ENCODE peak calls at places on chromosomes 4 and X, in four cellular contexts. D, G, M and C are unnamed samples.

GRCh38 chrX:109519001-109519400 is 17.6 kb upstream of the NXT2 start:
- DNase-seq in D (no peak), G (no peak), M (no peak), C (no peak)

GRCh38 chrX:70494441-70494840 is 49.8 kb downstream of the DLG3 start:
- DNase-seq in D (no peak), G (no peak), M (peak), C (no peak)

GRCh38 chrX:131854586-131854985 is 168.5 kb upstream of the STK26 start:
- DNase-seq in D (no peak), G (no peak), M (no peak), C (no peak)

GRCh38 chr4:7062816-7063215 is 5.0 kb downstream of the GRPEL1 start:
- DNase-seq in D (no peak), G (no peak), M (no peak), C (no peak)

GRCh38 chr4:115678425-115678941 is 565.1 kb upstream of the NDST4 start:
- DNase-seq in D (no peak), G (peak), M (no peak), C (no peak)

GRCh38 chr4:29927895-29928294 is 792.3 kb upstream of the PCDH7 start:
- DNase-seq in D (no peak), G (no peak), M (no peak), C (no peak)

GRCh38 chrX:7083468-7084396 is 63.8 kb upstream of the STS start:
- DNase-seq in D (no peak), G (no peak), M (peak), C (peak)

GRCh38 chr4:40820101-40820500 is 70.3 kb downstream of the NSUN7 start:
- DNase-seq in D (no peak), G (no peak), M (no peak), C (no peak)

GRCh38 chr4:184406915-184407314 is 67.4 kb downstream of the IRF2 start:
- DNase-seq in D (no peak), G (no peak), M (no peak), C (no peak)

GRCh38 chrX:41720125-41720780 is 3.7 kb upstream of the GPR82 start:
- DNase-seq in D (no peak), G (no peak), M (peak), C (peak)

GRCh38 chr4:52588771-52589591 is 70.1 kb downstream of the USP46 start:
- DNase-seq in D (no peak), G (no peak), M (peak), C (peak)

GRCh38 chrX:12887767-12888166 is 18.7 kb upstream of the TLR8 start:
- DNase-seq in D (no peak), G (no peak), M (no peak), C (no peak)

GRCh38 chr4:17437396-17437795 is 74.5 kb downstream of the QDPR start:
- DNase-seq in D (no peak), G (no peak), M (no peak), C (no peak)

GRCh38 chr4:174119051-174119450 is 164.4 kb downstream of the FBXO8 start:
- DNase-seq in D (no peak), G (no peak), M (peak), C (peak)

GRCh38 chr4:76952071-76952470 is 2.5 kb downstream of the SEPTIN11 start:
- DNase-seq in D (no peak), G (no peak), M (no peak), C (peak)

DNA sequence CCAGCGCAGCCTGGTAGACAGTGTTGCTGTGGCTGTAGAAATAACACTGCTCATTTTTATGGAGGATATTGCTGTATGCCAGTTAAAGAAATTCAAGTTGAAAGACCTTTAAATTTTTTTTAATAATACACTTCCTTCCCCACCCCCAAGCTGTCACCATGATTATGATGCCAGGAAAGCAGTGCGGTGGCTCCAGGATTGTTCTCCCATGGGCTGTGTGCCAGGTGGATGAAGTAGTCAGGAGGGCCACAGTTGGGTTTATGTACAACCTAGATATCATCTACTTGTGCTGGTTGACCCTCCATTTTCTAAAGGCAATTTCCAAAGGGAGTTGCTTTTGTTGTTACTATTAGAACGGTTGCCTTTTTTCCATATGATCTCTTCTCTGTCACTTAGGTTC is 136.6 kb downstream of the AFF1 start:
- DNase-seq in D (no peak), G (no peak), M (no peak), C (no peak)
- TF ChIP-seq CTCF in D (no peak), G (no peak), M (no peak), C (no peak)

GRCh38 chr4:122203407-122203806 is 51.3 kb downstream of the BLTP1 start:
- DNase-seq in D (no peak), G (no peak), M (no peak), C (no peak)

GRCh38 chr4:122205687-122206086 is 53.6 kb downstream of the BLTP1 start:
- DNase-seq in D (no peak), G (no peak), M (no peak), C (no peak)
- TF ChIP-seq CTCF in D (no peak), G (no peak), M (no peak), C (no peak)

DNA sequence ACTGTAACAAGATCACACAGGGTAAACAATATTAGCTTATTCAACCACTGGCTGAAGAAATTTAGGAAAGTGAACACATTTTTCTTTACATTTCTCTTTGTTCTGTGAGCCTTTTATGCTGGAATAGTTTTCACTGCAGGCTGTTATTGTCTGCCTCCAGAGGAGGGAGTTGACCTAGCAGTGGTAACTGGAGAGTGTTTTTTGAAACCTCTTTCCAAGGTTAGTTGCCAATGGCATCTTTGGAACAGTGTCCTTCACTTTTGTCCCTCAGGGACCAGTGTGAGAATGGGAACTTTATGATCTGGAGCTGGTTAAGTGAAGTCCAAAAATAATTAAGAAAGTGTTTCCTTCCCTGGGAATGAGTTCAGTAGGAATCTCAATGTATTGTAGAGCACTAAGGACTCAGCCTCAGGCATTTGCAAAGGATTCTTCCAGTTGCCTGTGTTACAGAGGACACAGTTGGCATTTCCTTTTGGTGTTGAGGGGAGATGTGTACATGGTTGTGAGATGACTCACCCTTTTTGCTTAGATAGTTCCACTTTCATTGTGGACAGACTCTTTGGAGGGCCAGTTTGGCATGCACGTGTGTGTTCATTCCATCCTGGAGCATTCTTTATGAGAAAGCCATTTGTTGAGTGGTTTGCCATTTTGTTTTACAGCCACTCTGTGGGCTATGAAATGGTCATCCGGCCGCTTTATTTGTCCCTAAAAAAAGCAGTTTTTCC is 61.3 kb downstream of the AR start:
- DNase-seq in D (no peak), G (no peak), M (peak), C (peak)
- TF ChIP-seq CTCF in D (no peak), G (no peak), M (peak), C (no peak)

GRCh38 chr4:168942985-168943384 is 67.1 kb downstream of the CBR4 start:
- DNase-seq in D (no peak), G (no peak), M (no peak), C (no peak)
- TF ChIP-seq CTCF in D (peak), G (peak), M (peak), C (peak)

DNA sequence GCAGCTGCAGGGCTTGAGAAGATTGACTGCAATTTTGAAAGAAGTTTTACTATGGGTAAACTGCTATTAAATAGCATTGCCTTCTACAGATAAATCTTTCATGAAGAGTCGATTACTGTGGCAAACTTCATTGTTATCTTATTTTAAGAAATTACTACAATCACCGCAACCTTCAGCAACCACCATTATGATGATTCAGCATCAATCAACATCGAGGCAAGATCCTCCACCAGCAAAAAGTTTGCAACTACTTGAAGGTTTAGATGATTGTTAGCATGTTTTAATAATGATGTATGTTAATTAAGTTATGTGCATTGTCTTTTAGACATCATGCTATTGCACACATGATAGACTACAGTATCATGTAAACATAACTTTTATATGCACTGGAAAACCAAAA is 1511.0 kb downstream of the FSTL5 start:
- DNase-seq in D (no peak), G (no peak), M (no peak), C (no peak)
- TF ChIP-seq CTCF in D (no peak), G (no peak), M (no peak), C (no peak)